ENCODE peak calls at places on chromosomes 4 and X, in nine cellular contexts. E is A549, H is uterus, A is adrenal gland, S is HepG2, Z is gastrocnemius medialis, G is kidney, U is right lobe of liver, Y is endodermal cell. P is an unnamed sample.

GRCh38 chrX:68894513-68895338 is 65.9 kb downstream of the EFNB1 start:
- DNase-seq in E (no peak), H (peak; percentile 69), A (peak; percentile 28), S (no peak), Z (peak; percentile 69), G (peak; percentile 86), U (no peak), Y (peak; percentile 64), P (peak; percentile 79)

GRCh38 chr4:84967292-84967651 is 782 bp upstream of the WDFY3 start:
- DNase-seq in E (no peak), H (peak; percentile 27), A (peak; percentile 46), S (no peak), Z (peak; percentile 20), G (no peak), U (no peak), Y (no peak), P (no peak)

GRCh38 chr4:140256335-140256734 is 102.4 kb upstream of the MAML3 start:
- DNase-seq in E (peak; percentile 44), H (no peak), A (peak; percentile 65), S (peak; percentile 38), Z (peak; percentile 35), G (no peak), U (no peak), Y (peak; percentile 68), P (no peak)

GRCh38 chr4:17584502-17585213 is 7.7 kb downstream of the LAP3 start:
- DNase-seq in E (no peak), H (no peak), A (no peak), S (no peak), Z (no peak), G (no peak), U (no peak), Y (no peak), P (no peak)

GRCh38 chr4:139509727-139510410 is 46.1 kb downstream of the SETD7 start:
- DNase-seq in E (no peak), H (no peak), A (no peak), S (peak; percentile 53), Z (no peak), G (no peak), U (peak; percentile 67), Y (peak; percentile 80), P (no peak)

GRCh38 chr4:124018383-124019317 is 622.1 kb downstream of the SPRY1 start:
- DNase-seq in E (no peak), H (peak; percentile 49), A (peak; percentile 35), S (peak; percentile 12), Z (peak; percentile 61), G (peak; percentile 82), U (peak; percentile 61), Y (peak; percentile 42), P (peak; percentile 76)

GRCh38 chr4:82293304-82293703 is 80.5 kb downstream of the HNRNPD start:
- DNase-seq in E (no peak), H (no peak), A (no peak), S (no peak), Z (no peak), G (no peak), U (no peak), Y (no peak), P (no peak)

GRCh38 chr4:104425003-104425402 is 69.7 kb downstream of the CXXC4 start:
- DNase-seq in E (no peak), H (no peak), A (no peak), S (no peak), Z (no peak), G (no peak), U (no peak), Y (no peak), P (no peak)

GRCh38 chr4:173769568-173769967 is 239.5 kb upstream of the HAND2 start:
- DNase-seq in E (no peak), H (no peak), A (no peak), S (no peak), Z (no peak), G (no peak), U (no peak), Y (no peak), P (no peak)

GRCh38 chrX:47561653-47562151 is 697 bp downstream of the ARAF start:
- DNase-seq in E (no peak), H (no peak), A (no peak), S (no peak), Z (no peak), G (no peak), U (no peak), Y (no peak), P (no peak)

GRCh38 chrX:29269390-29269789 is 682.1 kb downstream of the IL1RAPL1 start:
- DNase-seq in E (no peak), H (no peak), A (no peak), S (no peak), Z (no peak), G (no peak), U (no peak), Y (no peak), P (no peak)

GRCh38 chr4:55973650-55974049 is 24.9 kb downstream of the CEP135 start:
- DNase-seq in E (no peak), H (no peak), A (no peak), S (no peak), Z (no peak), G (no peak), U (no peak), Y (no peak), P (no peak)

GRCh38 chr4:148834804-148835598 is 392.8 kb upstream of the NR3C2 start:
- DNase-seq in E (no peak), H (no peak), A (no peak), S (no peak), Z (no peak), G (peak; percentile 52), U (no peak), Y (no peak), P (no peak)

GRCh38 chrX:14616876-14617275 is 87.5 kb downstream of the GLRA2 start:
- DNase-seq in E (no peak), H (no peak), A (no peak), S (no peak), Z (no peak), G (no peak), U (no peak), Y (peak; percentile 37), P (no peak)

GRCh38 chr4:60934896-60935295 is 265.2 kb upstream of the ADGRL3 start:
- DNase-seq in E (no peak), H (no peak), A (no peak), S (no peak), Z (no peak), G (no peak), U (no peak), Y (no peak), P (no peak)

GRCh38 chrX:38646129-38646528 is 84.8 kb downstream of the TSPAN7 start:
- DNase-seq in E (no peak), H (no peak), A (no peak), S (no peak), Z (no peak), G (no peak), U (no peak), Y (no peak), P (no peak)

GRCh38 chr4:142366821-142367220 is 479.3 kb downstream of the INPP4B start:
- DNase-seq in E (no peak), H (no peak), A (no peak), S (no peak), Z (no peak), G (no peak), U (no peak), Y (no peak), P (no peak)

GRCh38 chr4:180610317-180610716 is 1632.9 kb upstream of the TENM3 start:
- DNase-seq in E (no peak), H (no peak), A (no peak), S (no peak), Z (no peak), G (no peak), U (no peak), Y (no peak), P (no peak)

GRCh38 chr4:113146876-113147358 is 97.5 kb downstream of the ANK2 start:
- DNase-seq in E (no peak), H (no peak), A (peak; percentile 17), S (peak; percentile 73), Z (peak; percentile 24), G (no peak), U (no peak), Y (no peak), P (no peak)
- H3K4me3 ChIP-seq in E (peak overlapping the region; percentile 21), H (peak overlapping the region; percentile 31), A (no peak overlapping the region), S (peak overlapping the region; percentile 30), Z (peak overlapping the region; percentile 56), G (peak overlapping the region; percentile 78), U (peak overlapping the region; percentile 18), Y (no peak overlapping the region), P (peak overlapping the region; percentile 63)

GRCh38 chrX:53265771-53266170 is 15.6 kb downstream of the IQSEC2 start:
- DNase-seq in E (no peak), H (no peak), A (no peak), S (no peak), Z (no peak), G (no peak), U (no peak), Y (no peak), P (no peak)

GRCh38 chrX:53263597-53264094 is 17.7 kb downstream of the IQSEC2 start:
- DNase-seq in E (peak; percentile 71), H (no peak), A (peak; percentile 38), S (no peak), Z (no peak), G (no peak), U (no peak), Y (no peak), P (no peak)

GRCh38 chrX:53266914-53267313 is 14.5 kb downstream of the IQSEC2 start:
- DNase-seq in E (no peak), H (no peak), A (no peak), S (no peak), Z (no peak), G (no peak), U (no peak), Y (no peak), P (no peak)

GRCh38 chrX:53268173-53268572 is 13.2 kb downstream of the IQSEC2 start:
- DNase-seq in E (no peak), H (no peak), A (no peak), S (no peak), Z (no peak), G (no peak), U (no peak), Y (no peak), P (no peak)

DNA sequence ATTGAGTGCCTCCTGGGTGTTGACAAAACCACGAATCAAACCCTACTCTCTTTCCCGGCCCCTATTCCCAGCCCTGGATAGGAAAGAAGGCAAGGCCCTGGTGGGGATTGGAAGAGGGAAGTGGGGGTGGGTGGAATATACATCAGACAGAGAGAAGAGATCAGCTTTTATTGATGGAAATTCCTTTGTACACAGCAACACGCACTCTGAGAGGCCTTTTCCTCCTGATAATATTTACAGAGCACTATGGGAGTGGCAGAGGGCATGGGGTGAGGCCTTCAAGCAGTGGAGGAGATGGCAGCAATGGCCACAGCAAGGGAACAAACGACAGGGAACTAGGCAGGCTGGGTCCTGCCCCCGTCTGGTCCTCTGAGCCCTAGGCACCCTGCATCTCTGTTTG is 15.2 kb downstream of the IQSEC2 start:
- DNase-seq in E (no peak), H (no peak), A (no peak), S (no peak), Z (no peak), G (no peak), U (no peak), Y (no peak), P (no peak)
- H3K27ac ChIP-seq in E (peak overlapping the region; percentile 99), H (peak overlapping the region; percentile 44), A (peak overlapping the region; percentile 69), S (no peak overlapping the region), Z (no peak overlapping the region), G (no peak overlapping the region), U (no peak overlapping the region), Y (no peak overlapping the region), P (no peak overlapping the region)

GRCh38 chr4:137610960-137611359 is 78.7 kb upstream of the PCDH18 start:
- DNase-seq in E (no peak), H (no peak), A (no peak), S (peak; percentile 1), Z (no peak), G (no peak), U (no peak), Y (peak; percentile 74), P (no peak)
- TF ChIP-seq CTCF in E (no peak), H (no peak), A (peak; percentile 29), S (no peak), Z (no peak), G (peak; percentile 13), U (no peak), Y (peak; percentile 82), P (peak; percentile 14)

GRCh38 chr4:177127658-177128057 is 182.0 kb upstream of the NEIL3 start:
- DNase-seq in E (no peak), H (no peak), A (no peak), S (no peak), Z (no peak), G (no peak), U (no peak), Y (no peak), P (no peak)
- H3K4me3 ChIP-seq in E (no peak overlapping the region), H (no peak overlapping the region), A (no peak overlapping the region), S (no peak overlapping the region), Z (no peak overlapping the region), G (no peak overlapping the region), U (no peak overlapping the region), Y (no peak overlapping the region), P (no peak overlapping the region)